ENCODE peak calls at places on chromosomes 6 and 20, in seven cellular contexts. W is anterior cingulate cortex, A is HT1080, G is fibroblast of pulmonary artery, V is cerebellar cortex, E is iPS-NIHi11, B is NCI-H1417. J is an unnamed sample.

GRCh38 chr6:42939810-42940167 is 10.5 kb downstream of the CNPY3 start:
- DNase-seq in E (no peak), B (no peak), A (no peak), V (no peak), W (no peak), G (no peak), J (no peak)

GRCh38 chr20:50802289-50802688 is 7.4 kb downstream of the BCAS4 start:
- DNase-seq in V (no peak), W (no peak), G (no peak), A (no peak), E (no peak), B (no peak), J (no peak)

GRCh38 chr6:138864343-138864890 is 68.5 kb downstream of the ECT2L start:
- DNase-seq in B (no peak), G (peak), A (no peak), W (no peak), E (no peak), V (no peak), J (no peak)

GRCh38 chr6:28553986-28554881 is 28.6 kb downstream of the GPX5 start:
- DNase-seq in A (no peak), W (no peak), E (no peak), B (peak), V (no peak), G (peak), J (no peak)

GRCh38 chr20:62289131-62289530 is 13.7 kb upstream of the ADRM1 start:
- DNase-seq in G (no peak), E (no peak), A (no peak), W (no peak), V (no peak), B (no peak), J (no peak)

GRCh38 chr20:34693414-34693813 is 10.7 kb upstream of the TP53INP2 start:
- DNase-seq in E (no peak), V (no peak), W (no peak), G (no peak), A (no peak), B (no peak), J (no peak)

GRCh38 chr6:134806151-134806550 is 143.8 kb downstream of the ALDH8A1 start:
- DNase-seq in G (no peak), B (no peak), E (no peak), V (no peak), A (no peak), W (no peak), J (no peak)

GRCh38 chr6:36624461-36625160 is 30.4 kb downstream of the SRSF3 start:
- DNase-seq in A (no peak), B (no peak), V (no peak), E (no peak), G (no peak), W (no peak), J (no peak)

GRCh38 chr6:85192596-85192995 is 257.3 kb upstream of the NT5E start:
- DNase-seq in E (no peak), A (no peak), B (no peak), V (no peak), W (no peak), G (no peak), J (no peak)

GRCh38 chr6:142569676-142570075 is 267.9 kb downstream of the ADGRG6 start:
- DNase-seq in W (no peak), V (no peak), G (peak), A (peak), E (peak), B (no peak), J (no peak)

GRCh38 chr20:63738687-63739128 is 868 bp upstream of the SLC2A4RG start:
- DNase-seq in G (no peak), V (peak), W (no peak), A (no peak), E (peak), B (no peak), J (peak)

GRCh38 chr6:79946242-79946641 is 1.1 kb downstream of the ELOVL4 start:
- DNase-seq in E (peak), B (peak), V (peak), A (peak), W (no peak), G (peak), J (peak)

GRCh38 chr6:52598123-52598823 is 21.4 kb upstream of the TRAM2 start:
- DNase-seq in G (peak), A (peak), B (peak), V (peak), E (peak), W (peak), J (peak)

GRCh38 chr6:44304282-44305199 is 8.6 kb downstream of the AARS2 start:
- DNase-seq in B (peak), G (peak), V (peak), E (peak), A (peak), W (no peak), J (peak)

GRCh38 chr6:114342086-114342825 is 567 bp downstream of the HS3ST5 start:
- DNase-seq in E (peak), G (no peak), A (peak), W (peak), V (no peak), B (peak), J (peak)

GRCh38 chr6:136699358-136699757 is 92.9 kb downstream of the MAP3K5 start:
- DNase-seq in W (no peak), V (no peak), E (no peak), B (no peak), G (no peak), A (no peak), J (no peak)

GRCh38 chr6:118645395-118645794 is 6.0 kb downstream of the CEP85L start:
- DNase-seq in W (no peak), E (no peak), V (no peak), A (no peak), G (no peak), B (no peak), J (no peak)

GRCh38 chr20:23002276-23002675 is 32.8 kb upstream of the SSTR4 start:
- DNase-seq in G (no peak), A (no peak), B (no peak), W (no peak), V (no peak), E (no peak), J (no peak)